ENCODE peak calls at places on chromosomes 3 and 15, in seven cellular contexts. W is IMR-90, J is H54, D is transverse colon, M is NB4, U is heart left ventricle, X is gastrocnemius medialis. A is an unnamed sample.

GRCh38 chr15:39587910-39588530 is 7.1 kb downstream of the THBS1 start:
- DNase-seq in M (no peak), U (no peak), J (no peak), D (peak), W (peak), X (no peak), A (no peak)

GRCh38 chr15:40108061-40108854 is 421 bp downstream of the BMF start:
- DNase-seq in J (peak), U (peak), M (no peak), W (peak), X (peak), D (peak), A (no peak)

GRCh38 chr3:72836409-72836808 is 11.8 kb downstream of the SHQ1 start:
- DNase-seq in M (no peak), J (no peak), W (no peak), X (no peak), U (no peak), D (no peak), A (no peak)

GRCh38 chr3:52444860-52445793 is at the start of gene SEMA3G:
- DNase-seq in M (peak), J (peak), D (peak), W (peak), U (peak), X (peak), A (no peak)

GRCh38 chr15:71627604-71628003 is 182.8 kb upstream of the NR2E3 start:
- DNase-seq in J (no peak), D (no peak), U (no peak), X (no peak), W (no peak), M (no peak), A (no peak)

GRCh38 chr3:111846717-111847116 is 12.3 kb upstream of the PHLDB2 start:
- DNase-seq in X (no peak), D (no peak), J (peak), U (no peak), W (peak), M (no peak), A (no peak)

GRCh38 chr3:127193341-127193740 is 410 bp downstream of the PRR23E start:
- DNase-seq in M (no peak), D (no peak), J (no peak), X (no peak), U (no peak), W (no peak), A (no peak)

GRCh38 chr15:85100186-85100937 is 118.7 kb downstream of the PDE8A start:
- DNase-seq in J (no peak), U (no peak), D (no peak), X (no peak), M (peak), W (peak), A (no peak)

GRCh38 chr3:124168271-124168670 is 176.3 kb upstream of the ROPN1 start:
- DNase-seq in X (no peak), J (no peak), U (no peak), M (no peak), D (no peak), W (peak), A (no peak)

GRCh38 chr3:126746395-126747177 is 42.5 kb downstream of the CHCHD6 start:
- DNase-seq in D (no peak), M (peak), U (peak), W (peak), X (peak), J (peak), A (no peak)

GRCh38 chr3:119149484-119149883 is 3.5 kb downstream of the TEX55 start:
- DNase-seq in W (peak), M (no peak), U (no peak), D (no peak), J (no peak), X (no peak), A (no peak)

GRCh38 chr15:57384816-57385215 is 8.5 kb downstream of the CGNL1 start:
- DNase-seq in D (no peak), W (peak), J (no peak), M (no peak), U (no peak), X (no peak), A (no peak)

GRCh38 chr15:57387011-57387410 is 10.7 kb downstream of the CGNL1 start:
- DNase-seq in M (no peak), X (no peak), W (no peak), D (no peak), J (no peak), U (no peak), A (no peak)

GRCh38 chr15:57387644-57388076 is 11.4 kb downstream of the CGNL1 start:
- DNase-seq in D (no peak), J (no peak), X (no peak), U (no peak), M (no peak), W (no peak), A (no peak)

GRCh38 chr15:57384024-57384423 is 7.7 kb downstream of the CGNL1 start:
- DNase-seq in J (no peak), X (no peak), D (no peak), W (no peak), U (peak), M (no peak), A (no peak)

GRCh38 chr15:57385923-57386390 is 9.7 kb downstream of the CGNL1 start:
- DNase-seq in U (no peak), J (no peak), D (no peak), W (no peak), X (no peak), M (no peak), A (no peak)
- TF ChIP-seq POLR2A in U (no peak), J (no peak), D (no peak), W (no peak), X (no peak), M (no peak), A (no peak)

GRCh38 chr15:68982002-68982401 is 32.5 kb upstream of the NOX5 start:
- DNase-seq in X (no peak), W (no peak), J (no peak), D (no peak), U (no peak), M (no peak), A (no peak)

GRCh38 chr15:68984589-68984988 is 29.9 kb upstream of the NOX5 start:
- DNase-seq in M (no peak), D (no peak), W (no peak), X (no peak), J (no peak), U (no peak), A (no peak)

GRCh38 chr15:68985361-68985891 is 29.1 kb upstream of the NOX5 start:
- DNase-seq in W (no peak), D (no peak), J (no peak), M (no peak), U (no peak), X (no peak), A (no peak)

GRCh38 chr15:68982976-68983550 is 31.4 kb upstream of the NOX5 start:
- DNase-seq in X (no peak), M (no peak), W (no peak), U (no peak), J (no peak), D (no peak), A (no peak)

GRCh38 chr15:68983821-68984517 is 30.5 kb upstream of the NOX5 start:
- DNase-seq in M (no peak), U (no peak), X (no peak), J (no peak), W (peak), D (no peak), A (no peak)
- TF ChIP-seq POLR2A in M (no peak), U (no peak), X (no peak), J (no peak), W (no peak), D (no peak), A (no peak)

GRCh38 chr3:47098910-47099309 is 65.0 kb downstream of the SETD2 start:
- DNase-seq in M (no peak), X (no peak), W (no peak), U (no peak), J (no peak), D (no peak), A (no peak)

GRCh38 chr3:47092090-47092489 is 71.8 kb downstream of the SETD2 start:
- DNase-seq in J (no peak), W (no peak), X (no peak), M (no peak), D (no peak), U (no peak), A (no peak)

DNA sequence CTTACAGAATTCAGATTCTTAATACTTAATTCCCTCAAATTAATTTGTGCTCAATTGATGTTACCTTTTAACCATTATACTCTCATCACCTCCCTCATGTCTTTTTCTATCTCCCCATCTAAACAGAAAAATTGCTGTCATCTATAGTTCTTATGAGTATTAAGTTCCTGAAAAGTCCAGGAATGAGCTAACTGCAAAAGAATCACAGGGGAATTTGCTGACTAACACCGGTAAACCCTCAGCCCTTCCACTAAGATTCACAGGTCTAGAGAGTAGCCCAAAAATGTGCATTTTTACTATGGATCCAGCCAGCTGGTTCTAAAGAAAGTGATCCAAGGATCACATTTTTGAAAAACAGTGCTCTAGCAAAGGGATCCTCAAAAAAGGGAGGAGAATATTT is 67.0 kb downstream of the SETD2 start:
- DNase-seq in X (no peak), U (no peak), J (peak), D (no peak), M (no peak), W (peak), A (no peak)
- TF ChIP-seq POLR2A in X (no peak), U (no peak), J (no peak), D (no peak), M (no peak), W (no peak), A (no peak)

GRCh38 chr15:35548435-35548834 is 2.5 kb upstream of the DPH6 start:
- DNase-seq in U (no peak), X (no peak), D (no peak), J (no peak), M (no peak), W (no peak), A (no peak)
- TF ChIP-seq POLR2A in U (no peak), X (no peak), D (no peak), J (no peak), M (no peak), W (no peak), A (no peak)

GRCh38 chr3:183252108-183252782 is 808 bp upstream of the B3GNT5 start:
- DNase-seq in M (no peak), X (no peak), W (no peak), U (no peak), J (no peak), D (no peak), A (no peak)

GRCh38 chr3:183254816-183255730 is 2.0 kb downstream of the B3GNT5 start:
- DNase-seq in D (no peak), X (peak), J (no peak), W (peak), M (peak), U (no peak), A (no peak)

GRCh38 chr3:183252973-183253363 is at the start of gene B3GNT5:
- DNase-seq in W (no peak), D (peak), X (peak), U (peak), J (peak), M (peak), A (no peak)

GRCh38 chr3:183253364-183253960 is 409 bp downstream of the B3GNT5 start:
- DNase-seq in X (peak), D (peak), W (peak), U (peak), J (peak), M (peak), A (no peak)

GRCh38 chr3:183253961-183254815 is 1.1 kb downstream of the B3GNT5 start:
- DNase-seq in J (peak), X (peak), M (peak), D (peak), U (peak), W (peak), A (no peak)
- TF ChIP-seq POLR2A in J (peak), X (peak), M (peak), D (no peak), U (no peak), W (no peak), A (no peak)

DNA sequence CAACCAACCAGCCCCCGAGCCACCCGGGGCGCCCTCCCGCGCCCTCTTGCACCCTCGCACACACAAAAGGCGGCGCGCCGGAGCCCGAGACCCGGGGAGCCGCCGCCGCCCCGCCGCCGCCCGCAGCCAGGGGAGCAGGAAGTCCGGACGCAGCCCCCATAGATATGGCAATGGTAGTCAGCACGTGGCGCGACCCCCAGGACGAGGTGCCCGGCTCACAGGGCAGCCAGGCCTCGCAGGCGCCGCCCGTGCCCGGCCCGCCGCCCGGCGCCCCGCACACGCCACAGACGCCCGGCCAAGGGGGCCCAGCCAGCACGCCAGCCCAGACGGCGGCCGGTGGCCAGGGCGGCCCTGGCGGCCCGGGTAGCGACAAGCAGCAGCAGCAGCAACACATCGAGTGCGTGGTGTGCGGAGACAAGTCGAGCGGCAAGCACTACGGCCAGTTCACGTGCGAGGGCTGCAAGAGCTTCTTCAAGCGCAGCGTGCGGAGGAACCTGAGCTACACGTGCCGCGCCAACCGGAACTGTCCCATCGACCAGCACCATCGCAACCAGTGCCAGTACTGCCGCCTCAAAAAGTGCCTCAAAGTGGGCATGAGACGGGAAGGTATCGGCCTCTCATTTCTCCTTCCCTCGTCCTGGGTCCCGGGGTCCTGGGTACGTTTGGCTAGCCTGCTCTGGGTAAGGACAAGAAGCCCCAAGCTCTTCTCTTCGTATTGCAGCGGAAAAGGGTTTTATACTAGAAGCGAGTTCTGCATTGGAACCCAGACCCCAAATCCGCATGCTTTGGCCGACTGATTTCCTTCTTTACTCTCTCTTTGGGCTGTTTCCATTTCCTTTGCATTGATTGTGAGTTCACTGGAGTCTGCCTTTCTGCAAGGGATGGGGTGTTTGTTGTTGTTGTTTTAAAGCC is 1.7 kb downstream of the NR2F2 start:
- DNase-seq in J (no peak), U (no peak), D (peak), W (no peak), X (peak), M (peak), A (no peak)
- TF ChIP-seq POLR2A in J (no peak), U (no peak), D (no peak), W (no peak), X (peak), M (peak), A (no peak)

GRCh38 chr15:59335197-59335786 is 37.4 kb downstream of the MYO1E start:
- DNase-seq in J (no peak), U (no peak), M (no peak), W (no peak), X (no peak), D (no peak), A (no peak)
- TF ChIP-seq POLR2A in J (no peak), U (no peak), M (no peak), W (no peak), X (no peak), D (no peak), A (no peak)

A was measured in esophagus squamous epithelium.